ENCODE peak calls at places on chromosomes 6 and 20, in ten cellular contexts. E, L, X, M, Y, D, U, R, G and W are unnamed samples.

GRCh38 chr20:2991532-2991931 is 51.9 kb upstream of the GNRH2 start:
- DNase-seq in D (no peak), R (no peak), M (no peak), G (no peak), X (no peak), U (no peak), L (no peak), Y (no peak), E (no peak), W (no peak)

GRCh38 chr6:37699138-37699766 is 1.6 kb upstream of the MDGA1 start:
- DNase-seq in D (no peak), L (no peak), G (no peak), X (no peak), R (no peak), Y (no peak), E (no peak), M (no peak), U (no peak), W (no peak)

GRCh38 chr6:111972714-111973678 is 80.9 kb upstream of the CCN6 start:
- DNase-seq in Y (no peak), D (no peak), G (peak), L (no peak), U (peak), E (peak), M (peak), X (peak), R (no peak), W (peak)

GRCh38 chr6:3522561-3523287 is 65.9 kb upstream of the SLC22A23 start:
- DNase-seq in D (no peak), L (no peak), G (no peak), X (no peak), R (no peak), U (peak), M (peak), E (peak), Y (no peak), W (peak)

GRCh38 chr20:43393072-43393471 is 64.6 kb upstream of the SRSF6 start:
- DNase-seq in X (no peak), G (no peak), M (no peak), R (no peak), E (no peak), Y (no peak), D (no peak), L (no peak), U (no peak), W (no peak)

GRCh38 chr6:161668665-161669064 is 394.8 kb upstream of the AGPAT4 start:
- DNase-seq in U (no peak), D (no peak), Y (no peak), X (no peak), G (no peak), M (no peak), L (no peak), R (no peak), E (no peak), W (no peak)

GRCh38 chr20:6767166-6767535 is 335 bp upstream of the BMP2 start:
- DNase-seq in R (no peak), M (no peak), L (no peak), D (no peak), G (no peak), X (no peak), E (no peak), U (no peak), Y (no peak), W (no peak)

GRCh38 chr20:37445041-37445440 is 76.0 kb upstream of the NNAT start:
- DNase-seq in G (no peak), L (no peak), R (no peak), M (no peak), X (no peak), E (no peak), D (no peak), U (no peak), Y (no peak), W (no peak)

GRCh38 chr6:142853244-142854180 is 91.5 kb downstream of the HIVEP2 start:
- DNase-seq in G (no peak), E (peak), L (no peak), Y (no peak), R (peak), X (no peak), M (no peak), D (no peak), U (peak), W (no peak)

GRCh38 chr6:89655122-89655521 is 16.6 kb upstream of the LYRM2 start:
- DNase-seq in G (peak), U (no peak), D (no peak), R (no peak), Y (no peak), E (no peak), M (no peak), X (no peak), L (no peak), W (no peak)

GRCh38 chr20:23257848-23258746 is 92.5 kb upstream of the NXT1 start:
- DNase-seq in Y (no peak), G (peak), R (no peak), U (peak), X (no peak), D (no peak), L (peak), M (peak), E (peak), W (peak)

GRCh38 chr20:23268792-23269354 is 81.7 kb upstream of the NXT1 start:
- DNase-seq in M (no peak), X (no peak), D (no peak), R (peak), G (no peak), Y (no peak), E (peak), L (no peak), U (no peak), W (no peak)

GRCh38 chr6:70537266-70537665 is 29.5 kb upstream of the SDHAF4 start:
- DNase-seq in M (no peak), U (no peak), E (no peak), L (no peak), Y (no peak), D (no peak), R (no peak), G (no peak), X (no peak), W (no peak)